ENCODE peak calls at places on chromosomes 7 and 10, in four cellular contexts. A, N, B and S are unnamed samples.

GRCh38 chr10:802506-802905 is 113.0 kb upstream of the DIP2C start:
- DNase-seq in N (no peak), A (no peak), B (no peak), S (no peak)

GRCh38 chr7:39686261-39686924 is 63.0 kb downstream of the RALA start:
- DNase-seq in B (no peak), N (no peak), A (no peak), S (no peak)

GRCh38 chr10:49458869-49459268 is 63.0 kb upstream of the DRGX start:
- DNase-seq in N (no peak), A (no peak), B (no peak), S (no peak)

GRCh38 chr10:126431816-126432215 is 43.5 kb upstream of the ADAM12 start:
- DNase-seq in B (no peak), N (no peak), A (no peak), S (no peak)

GRCh38 chr7:158706710-158707590 is 2.3 kb upstream of the NCAPG2 start:
- DNase-seq in A (no peak), B (no peak), N (no peak), S (no peak)

GRCh38 chr7:128281605-128282380 is 40.7 kb downstream of the LEP start:
- DNase-seq in A (no peak), B (no peak), N (no peak), S (no peak)

GRCh38 chr7:93958216-93958615 is 36.7 kb downstream of the GNG11 start:
- DNase-seq in N (no peak), A (no peak), B (no peak), S (no peak)

GRCh38 chr10:57621466-57621865 is 646.2 kb downstream of the IPMK start:
- DNase-seq in B (no peak), A (no peak), N (no peak), S (no peak)

GRCh38 chr10:131644287-131644686 is 256.5 kb upstream of the PPP2R2D start:
- DNase-seq in N (no peak), A (no peak), B (no peak), S (no peak)

GRCh38 chr7:662576-662975 is 63.9 kb upstream of the DNAAF5 start:
- DNase-seq in N (no peak), A (no peak), B (no peak), S (no peak)

GRCh38 chr10:14588084-14588937 is 186.4 kb downstream of the FAM107B start:
- DNase-seq in A (peak; percentile 71), B (no peak), N (no peak), S (no peak)

GRCh38 chr10:25226775-25227682 is 52.2 kb downstream of the GPR158 start:
- DNase-seq in N (peak; percentile 35), A (peak; percentile 1), B (no peak), S (no peak)

GRCh38 chr10:48739141-48739540 is 54.5 kb downstream of the WDFY4 start:
- DNase-seq in N (no peak), B (no peak), A (no peak), S (no peak)

GRCh38 chr7:40874756-40875155 is 740.0 kb downstream of the SUGCT start:
- DNase-seq in A (no peak), N (no peak), B (no peak), S (no peak)

GRCh38 chr10:103231047-103231551 is 14.6 kb upstream of the RPEL1 start:
- DNase-seq in A (peak; percentile 83), B (no peak), N (no peak), S (no peak)

GRCh38 chr7:46115410-46115809 is 194.3 kb upstream of the IGFBP3 start:
- DNase-seq in A (no peak), B (no peak), N (no peak), S (no peak)

GRCh38 chr10:62394556-62395018 is 20.4 kb downstream of the ZNF365 start:
- DNase-seq in N (no peak), B (no peak), A (no peak), S (no peak)

GRCh38 chr7:4724648-4725013 is 42.5 kb downstream of the FOXK1 start:
- DNase-seq in B (no peak), N (no peak), A (no peak), S (no peak)

GRCh38 chr10:62699148-62699547 is 105.4 kb upstream of the ADO start:
- DNase-seq in A (no peak), N (no peak), B (no peak), S (no peak)

GRCh38 chr10:121205625-121206024 is 354.5 kb downstream of the WDR11 start:
- DNase-seq in B (no peak), N (no peak), A (no peak), S (no peak)

GRCh38 chr7:120370954-120371353 is 98.0 kb downstream of the KCND2 start:
- DNase-seq in B (no peak), N (no peak), A (no peak), S (no peak)

GRCh38 chr7:78226059-78226658 is 427.6 kb downstream of the PHTF2 start:
- DNase-seq in N (peak; percentile 1), B (peak; percentile 19), A (no peak), S (no peak)